ENCODE peak calls at places on chromosome 12, in nine cellular contexts. U is frontal cortex; W is neural progenitor cell; P is T-helper 2 cell treated with Interferon-gamma antibody and Interleukin-4, amounts not matched to agents 5 μg/mL and 100 μg/mL, for 36 hours; I is pulmonary artery endothelial cell; X is activated CD4-positive, CD25-positive, alpha-beta regulatory T cell treated with anti-CD3 and anti-CD28 coated beads, Interleukin-2, amount 50 U/mL, for 72 hours; Y is NAMALWA; B is mucosa of descending colon; T is ELF-1. M is an unnamed sample.

GRCh38 chr12:131862994-131863710 is 31.3 kb upstream of the ULK1 start:
- DNase-seq in B (no peak), P (no peak), I (no peak), U (no peak), Y (no peak), T (no peak), W (peak), X (no peak), M (no peak)

GRCh38 chr12:94761559-94761958 is 111.2 kb upstream of the TMCC3 start:
- DNase-seq in U (no peak), T (no peak), Y (no peak), W (no peak), X (no peak), B (no peak), P (no peak), I (peak), M (no peak)

GRCh38 chr12:25155031-25155576 is 39.9 kb downstream of the DNAI7 start:
- DNase-seq in P (no peak), W (peak), X (no peak), T (no peak), U (no peak), B (no peak), Y (peak), I (no peak), M (peak)

GRCh38 chr12:6334940-6335450 is 6.9 kb downstream of the TNFRSF1A start:
- DNase-seq in P (no peak), B (peak), Y (no peak), X (no peak), T (no peak), W (no peak), U (no peak), I (no peak), M (no peak)

GRCh38 chr12:86230516-86231146 is 25.6 kb downstream of the MGAT4C start:
- DNase-seq in I (peak), T (no peak), B (no peak), U (no peak), W (no peak), X (no peak), P (no peak), Y (no peak), M (no peak)

GRCh38 chr12:51836012-51836832 is 12.3 kb downstream of the FIGNL2 start:
- DNase-seq in P (no peak), I (no peak), X (no peak), Y (no peak), B (no peak), W (peak), T (peak), U (no peak), M (peak)

GRCh38 chr12:86170051-86170450 is 86.1 kb downstream of the MGAT4C start:
- DNase-seq in T (no peak), P (no peak), B (no peak), Y (no peak), W (no peak), X (no peak), U (no peak), I (no peak), M (no peak)

GRCh38 chr12:110698171-110698902 is 9.4 kb upstream of the HVCN1 start:
- DNase-seq in Y (peak), U (no peak), P (peak), T (peak), I (peak), B (peak), X (peak), W (peak), M (peak)

GRCh38 chr12:23533295-23533694 is 416.2 kb downstream of the SOX5 start:
- DNase-seq in U (no peak), Y (no peak), B (no peak), T (no peak), X (no peak), P (no peak), I (no peak), W (no peak), M (no peak)

GRCh38 chr12:123104809-123105208 is 46.1 kb downstream of the PITPNM2 start:
- DNase-seq in W (no peak), B (no peak), T (no peak), I (no peak), P (no peak), Y (no peak), X (no peak), U (no peak), M (no peak)

GRCh38 chr12:71455028-71455737 is 15.6 kb downstream of the LGR5 start:
- DNase-seq in U (no peak), P (no peak), Y (no peak), I (no peak), X (no peak), B (no peak), W (peak), T (no peak), M (no peak)

GRCh38 chr12:11959117-11959823 is 111.5 kb upstream of the BCL2L14 start:
- DNase-seq in U (no peak), I (no peak), Y (no peak), W (no peak), B (no peak), P (no peak), X (no peak), T (no peak), M (peak)

GRCh38 chr12:47207829-47208248 is 128.1 kb upstream of the AMIGO2 start:
- DNase-seq in T (no peak), Y (peak), I (no peak), P (no peak), U (no peak), B (no peak), X (no peak), W (no peak), M (peak)

GRCh38 chr12:12486661-12487240 is 75.9 kb downstream of the DUSP16 start:
- DNase-seq in P (no peak), B (no peak), U (no peak), Y (no peak), W (no peak), X (no peak), T (no peak), I (no peak), M (no peak)

GRCh38 chr12:121693155-121693554 is 19.4 kb upstream of the TMEM120B start:
- DNase-seq in P (no peak), B (no peak), X (no peak), I (no peak), U (no peak), W (no peak), Y (no peak), T (no peak), M (no peak)

GRCh38 chr12:87320724-87321123 is 708.5 kb downstream of the C12orf50 start:
- DNase-seq in U (no peak), T (no peak), B (no peak), P (no peak), Y (no peak), W (no peak), I (no peak), X (no peak), M (no peak)

GRCh38 chr12:54229624-54230212 is 40.9 kb upstream of the SMUG1 start:
- DNase-seq in Y (no peak), U (no peak), W (no peak), T (no peak), X (no peak), B (no peak), I (peak), P (no peak), M (peak)

GRCh38 chr12:122126713-122127597 is 47.1 kb downstream of the IL31 start:
- DNase-seq in U (no peak), P (no peak), I (no peak), B (peak), T (no peak), Y (no peak), X (no peak), W (peak), M (no peak)

GRCh38 chr12:47867496-47867941 is 37.3 kb downstream of the VDR start:
- DNase-seq in Y (no peak), X (no peak), I (peak), P (peak), W (no peak), B (no peak), U (no peak), T (no peak), M (no peak)